ENCODE peak calls at places on chromosomes 4 and X, in five cellular contexts. Z is IMR-90, N is H9, A is mesenchymal stem cell, K is H1. D is an unnamed sample. For H3K79me1, the result is how much of the 10 kb centered on the place peaks cover.

GRCh38 chr4:70903282-70903603 is 1.1 kb downstream of the MOB1B start:
- DNase-seq in N (no peak), A (peak), Z (no peak), K (no peak), D (no peak)

GRCh38 chr4:173025131-173025530 is 143.5 kb upstream of the GALNT7 start:
- DNase-seq in A (peak), Z (peak), K (peak), N (peak), D (peak)

GRCh38 chrX:108332281-108332680 is 105.9 kb downstream of the COL4A6 start:
- DNase-seq in K (no peak), N (no peak), A (no peak), Z (no peak), D (no peak)

GRCh38 chr4:2961411-2962098 is 1.7 kb downstream of the NOP14 start:
- DNase-seq in N (peak), Z (no peak), A (peak), K (no peak), D (peak)

GRCh38 chr4:113684534-113685091 is 76.9 kb downstream of the CAMK2D start:
- DNase-seq in A (peak), K (no peak), Z (peak), N (peak), D (no peak)

GRCh38 chr4:150573534-150573933 is 8.4 kb upstream of the MAB21L2 start:
- DNase-seq in Z (peak), N (no peak), K (no peak), A (peak), D (no peak)

GRCh38 chr4:26029512-26030131 is 115.6 kb downstream of the SMIM20 start:
- DNase-seq in N (peak), K (peak), Z (no peak), A (no peak), D (no peak)

GRCh38 chr4:103207673-103208072 is 9.5 kb upstream of the CENPE start:
- DNase-seq in K (no peak), Z (no peak), N (peak), A (no peak), D (no peak)

GRCh38 chrX:48278958-48279357 is 23.8 kb downstream of the SSX1 start:
- DNase-seq in K (no peak), A (no peak), Z (no peak), N (peak), D (no peak)

GRCh38 chrX:140817943-140818342 is 108.4 kb downstream of the LINC00632 start:
- DNase-seq in K (no peak), A (peak), Z (peak), N (no peak), D (no peak)

GRCh38 chr4:119035941-119036737 is 99.5 kb upstream of the MYOZ2 start:
- DNase-seq in K (no peak), A (no peak), N (no peak), Z (peak), D (no peak)

GRCh38 chr4:108483077-108483476 is 137.3 kb upstream of the RPL34 start:
- DNase-seq in N (no peak), K (no peak), A (peak), Z (no peak), D (no peak)

GRCh38 chr4:54363037-54363436 is 133.9 kb downstream of the PDGFRA start:
- DNase-seq in A (no peak), Z (no peak), K (no peak), N (no peak), D (no peak)

GRCh38 chrX:72576161-72576896 is 3.7 kb upstream of the HDAC8 start:
- DNase-seq in K (no peak), Z (peak), N (no peak), A (peak), D (no peak)

GRCh38 chrX:40166582-40166981 is 68.8 kb upstream of the BCOR start:
- DNase-seq in N (peak), K (no peak), A (peak), Z (peak), D (no peak)

GRCh38 chrX:120260369-120260768 is 9.8 kb downstream of the ZBTB33 start:
- DNase-seq in A (no peak), N (no peak), Z (no peak), K (no peak), D (no peak)

GRCh38 chrX:1483843-1484637 is 31.3 kb upstream of the ASMTL start:
- DNase-seq in K (no peak), Z (no peak), A (no peak), N (no peak), D (no peak)

GRCh38 chrX:28273751-28274150 is 292.5 kb upstream of the DCAF8L1 start:
- DNase-seq in Z (no peak), K (no peak), A (peak), N (no peak), D (no peak)

GRCh38 chr4:10167201-10167600 is 50.6 kb upstream of the WDR1 start:
- DNase-seq in Z (no peak), N (no peak), K (no peak), A (no peak), D (no peak)

GRCh38 chr4:10169839-10170387 is 53.3 kb upstream of the WDR1 start:
- DNase-seq in N (no peak), Z (no peak), K (no peak), A (no peak), D (no peak)

GRCh38 chr4:10171055-10171454 is 54.5 kb upstream of the WDR1 start:
- DNase-seq in K (no peak), N (no peak), A (no peak), Z (no peak), D (no peak)

GRCh38 chr4:10164877-10165283 is 48.3 kb upstream of the WDR1 start:
- DNase-seq in N (peak), A (peak), Z (peak), K (peak), D (peak)

GRCh38 chr4:10168151-10168550 is 51.6 kb upstream of the WDR1 start:
- DNase-seq in K (no peak), A (no peak), Z (no peak), N (no peak), D (no peak)
- H3K79me1 ChIP-seq in K (under half), A (under half), Z (under half), N (under half), D (under half)

DNA sequence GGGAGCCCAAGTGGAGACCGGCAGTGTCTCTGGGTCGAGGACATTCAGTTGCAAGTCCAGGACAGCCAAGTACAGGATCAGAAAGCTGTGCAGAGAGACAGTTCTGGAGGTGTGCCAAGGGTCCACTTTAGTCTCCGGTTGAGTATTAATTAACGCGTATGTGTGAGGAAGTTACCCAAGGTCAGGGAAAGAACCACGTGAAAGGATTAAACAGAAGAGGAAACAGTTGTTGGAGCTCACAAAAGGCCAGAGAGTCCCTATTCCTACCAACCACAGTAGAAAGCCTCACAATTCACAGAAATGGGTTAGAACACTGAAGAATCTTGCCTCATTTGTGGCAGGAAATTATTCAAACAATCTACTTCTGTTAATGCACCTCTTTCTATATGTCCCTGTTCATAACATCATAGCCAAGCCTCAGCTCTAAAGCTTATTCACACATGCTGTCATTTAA is 17.9 kb upstream of the NSUN7 start:
- DNase-seq in N (no peak), K (no peak), Z (no peak), A (peak), D (no peak)
- H2AFZ ChIP-seq in N (no peak), K (peak), Z (no peak), A (no peak), D (peak)

GRCh38 chr4:145732001-145732400 is 52.1 kb downstream of the C4orf51 start:
- DNase-seq in A (peak), N (no peak), Z (no peak), K (no peak), D (no peak)
- H2BK15ac ChIP-seq in A (no peak), N (no peak), Z (peak), K (peak), D (no peak)

DNA sequence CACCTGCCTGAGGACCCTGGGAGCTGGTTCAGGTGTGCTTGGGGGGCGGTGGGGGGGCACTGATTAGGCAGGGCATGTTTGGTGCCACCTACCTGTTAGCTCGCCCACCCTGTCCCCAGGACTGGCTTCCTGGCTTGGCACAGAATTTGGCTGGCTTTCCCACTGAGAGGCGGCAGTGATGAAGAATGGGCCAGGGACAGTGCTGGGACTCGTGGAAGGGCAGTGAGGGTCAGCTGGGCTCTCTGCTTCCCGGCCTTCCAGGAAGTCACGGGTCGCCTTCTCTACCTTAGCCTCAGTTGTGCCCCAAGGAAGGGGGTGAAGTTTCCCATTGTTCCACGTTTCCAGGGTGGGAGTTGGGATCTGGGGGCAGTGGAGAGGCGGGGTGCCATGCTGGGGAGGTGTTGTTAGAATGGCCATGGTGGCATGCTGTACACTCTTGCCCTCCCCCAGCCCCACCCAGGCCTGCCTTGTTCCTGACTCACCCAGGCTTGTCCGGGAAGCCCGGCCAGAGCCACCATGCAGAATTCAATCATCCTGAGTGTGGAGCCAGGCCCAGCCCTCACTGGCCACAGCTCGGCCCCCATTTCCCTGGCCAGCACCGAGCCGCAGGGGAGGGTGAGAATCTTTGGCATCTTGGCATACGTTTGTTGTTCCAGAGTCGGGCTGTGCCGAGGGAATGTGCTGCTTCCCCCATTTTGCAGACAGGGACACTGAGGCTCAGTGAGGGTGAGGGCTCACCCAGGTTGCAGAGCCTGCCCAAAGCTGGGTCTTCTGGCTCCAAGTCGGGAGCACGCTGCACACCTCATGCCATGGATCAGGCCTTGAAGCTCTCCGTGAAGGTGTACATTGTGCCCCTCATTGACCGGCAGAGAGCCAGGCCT is 21.9 kb upstream of the GPR78 start:
- DNase-seq in K (no peak), N (no peak), Z (no peak), A (no peak), D (no peak)
- H3K79me1 ChIP-seq in K (under half), N (under half), Z (under half), A (under half), D (under half)

GRCh38 chr4:140065393-140065792 is 88.6 kb downstream of the MAML3 start:
- DNase-seq in N (no peak), A (peak), K (no peak), Z (no peak), D (no peak)
- H2AFZ ChIP-seq in N (no peak), A (no peak), K (no peak), Z (no peak), D (no peak)

GRCh38 chr4:111639120-111639519 is 506.1 kb upstream of the FAM241A start:
- DNase-seq in N (no peak), A (peak), Z (peak), K (no peak), D (no peak)
- H2BK15ac ChIP-seq in N (no peak), A (no peak), Z (no peak), K (no peak), D (no peak)